ENCODE peak calls at places on chromosomes 7 and 10, in eight cellular contexts. One of them, this sample, is unnamed.

GRCh38 chr7:140005754-140006503 is 56.8 kb downstream of the PARP12 start:
- DNase-seq in mucosa of gallbladder: peak
- DNase-seq in Kasumi-1: peak
- DNase-seq in activated CD4-positive, alpha-beta T cell treated with anti-CD3 and anti-CD28 coated beads, Interleukin-2, amount 50 U/mL, for 1 hour: no peak
- DNase-seq in frontal cortex: no peak
- DNase-seq in activated naive CD4-positive, alpha-beta T cell treated with anti-CD3 and anti-CD28 coated beads, Interleukin-2, amount 10 ng/mL, durations not matched to agents 7 days and 5 days: no peak
- DNase-seq in kidney glomerular epithelial cell: no peak
- DNase-seq in GF-D8: no peak
- DNase-seq in this sample: peak

GRCh38 chr10:5977471-5978370 is at the start of gene IL15RA:
- DNase-seq in frontal cortex: peak
- DNase-seq in GF-D8: peak
- DNase-seq in kidney glomerular epithelial cell: peak
- DNase-seq in mucosa of gallbladder: peak
- DNase-seq in Kasumi-1: peak
- DNase-seq in activated CD4-positive, alpha-beta T cell treated with anti-CD3 and anti-CD28 coated beads, Interleukin-2, amount 50 U/mL, for 1 hour: peak
- DNase-seq in activated naive CD4-positive, alpha-beta T cell treated with anti-CD3 and anti-CD28 coated beads, Interleukin-2, amount 10 ng/mL, durations not matched to agents 7 days and 5 days: peak
- DNase-seq in this sample: peak

GRCh38 chr7:107934991-107935770 is 44.2 kb downstream of the DLD start:
- DNase-seq in kidney glomerular epithelial cell: no peak
- DNase-seq in GF-D8: no peak
- DNase-seq in Kasumi-1: no peak
- DNase-seq in activated naive CD4-positive, alpha-beta T cell treated with anti-CD3 and anti-CD28 coated beads, Interleukin-2, amount 10 ng/mL, durations not matched to agents 7 days and 5 days: no peak
- DNase-seq in frontal cortex: no peak
- DNase-seq in mucosa of gallbladder: no peak
- DNase-seq in activated CD4-positive, alpha-beta T cell treated with anti-CD3 and anti-CD28 coated beads, Interleukin-2, amount 50 U/mL, for 1 hour: no peak
- DNase-seq in this sample: peak

GRCh38 chr10:11145498-11145855 is 127.8 kb downstream of the CELF2 start:
- DNase-seq in mucosa of gallbladder: peak
- DNase-seq in GF-D8: peak
- DNase-seq in frontal cortex: no peak
- DNase-seq in kidney glomerular epithelial cell: no peak
- DNase-seq in Kasumi-1: peak
- DNase-seq in activated CD4-positive, alpha-beta T cell treated with anti-CD3 and anti-CD28 coated beads, Interleukin-2, amount 50 U/mL, for 1 hour: peak
- DNase-seq in activated naive CD4-positive, alpha-beta T cell treated with anti-CD3 and anti-CD28 coated beads, Interleukin-2, amount 10 ng/mL, durations not matched to agents 7 days and 5 days: peak
- DNase-seq in this sample: peak

GRCh38 chr10:128035557-128035973 is 90.7 kb downstream of the MKI67 start:
- DNase-seq in Kasumi-1: peak
- DNase-seq in kidney glomerular epithelial cell: no peak
- DNase-seq in frontal cortex: no peak
- DNase-seq in activated CD4-positive, alpha-beta T cell treated with anti-CD3 and anti-CD28 coated beads, Interleukin-2, amount 50 U/mL, for 1 hour: peak
- DNase-seq in GF-D8: no peak
- DNase-seq in activated naive CD4-positive, alpha-beta T cell treated with anti-CD3 and anti-CD28 coated beads, Interleukin-2, amount 10 ng/mL, durations not matched to agents 7 days and 5 days: peak
- DNase-seq in mucosa of gallbladder: peak
- DNase-seq in this sample: no peak

GRCh38 chr7:17599733-17600685 is 301.6 kb downstream of the AHR start:
- DNase-seq in activated CD4-positive, alpha-beta T cell treated with anti-CD3 and anti-CD28 coated beads, Interleukin-2, amount 50 U/mL, for 1 hour: no peak
- DNase-seq in GF-D8: no peak
- DNase-seq in activated naive CD4-positive, alpha-beta T cell treated with anti-CD3 and anti-CD28 coated beads, Interleukin-2, amount 10 ng/mL, durations not matched to agents 7 days and 5 days: no peak
- DNase-seq in frontal cortex: no peak
- DNase-seq in Kasumi-1: no peak
- DNase-seq in kidney glomerular epithelial cell: peak
- DNase-seq in mucosa of gallbladder: no peak
- DNase-seq in this sample: no peak

GRCh38 chr10:21458496-21458895 is 67.0 kb downstream of the SKIDA1 start:
- DNase-seq in kidney glomerular epithelial cell: no peak
- DNase-seq in activated CD4-positive, alpha-beta T cell treated with anti-CD3 and anti-CD28 coated beads, Interleukin-2, amount 50 U/mL, for 1 hour: no peak
- DNase-seq in frontal cortex: no peak
- DNase-seq in Kasumi-1: no peak
- DNase-seq in activated naive CD4-positive, alpha-beta T cell treated with anti-CD3 and anti-CD28 coated beads, Interleukin-2, amount 10 ng/mL, durations not matched to agents 7 days and 5 days: no peak
- DNase-seq in mucosa of gallbladder: no peak
- DNase-seq in GF-D8: no peak
- DNase-seq in this sample: no peak

GRCh38 chr10:75401569-75402485 is at the start of gene ZNF503:
- DNase-seq in mucosa of gallbladder: peak
- DNase-seq in kidney glomerular epithelial cell: peak
- DNase-seq in frontal cortex: peak
- DNase-seq in Kasumi-1: peak
- DNase-seq in activated naive CD4-positive, alpha-beta T cell treated with anti-CD3 and anti-CD28 coated beads, Interleukin-2, amount 10 ng/mL, durations not matched to agents 7 days and 5 days: peak
- DNase-seq in activated CD4-positive, alpha-beta T cell treated with anti-CD3 and anti-CD28 coated beads, Interleukin-2, amount 50 U/mL, for 1 hour: peak
- DNase-seq in GF-D8: peak
- DNase-seq in this sample: peak

GRCh38 chr10:114304566-114305421 is 65.7 kb downstream of the VWA2 start:
- DNase-seq in activated CD4-positive, alpha-beta T cell treated with anti-CD3 and anti-CD28 coated beads, Interleukin-2, amount 50 U/mL, for 1 hour: peak
- DNase-seq in activated naive CD4-positive, alpha-beta T cell treated with anti-CD3 and anti-CD28 coated beads, Interleukin-2, amount 10 ng/mL, durations not matched to agents 7 days and 5 days: peak
- DNase-seq in GF-D8: no peak
- DNase-seq in mucosa of gallbladder: peak
- DNase-seq in Kasumi-1: peak
- DNase-seq in kidney glomerular epithelial cell: no peak
- DNase-seq in frontal cortex: peak
- DNase-seq in this sample: peak

GRCh38 chr7:13037216-13037615 is 349.8 kb downstream of the ARL4A start:
- DNase-seq in mucosa of gallbladder: no peak
- DNase-seq in kidney glomerular epithelial cell: no peak
- DNase-seq in GF-D8: no peak
- DNase-seq in frontal cortex: no peak
- DNase-seq in activated CD4-positive, alpha-beta T cell treated with anti-CD3 and anti-CD28 coated beads, Interleukin-2, amount 50 U/mL, for 1 hour: no peak
- DNase-seq in Kasumi-1: no peak
- DNase-seq in activated naive CD4-positive, alpha-beta T cell treated with anti-CD3 and anti-CD28 coated beads, Interleukin-2, amount 10 ng/mL, durations not matched to agents 7 days and 5 days: no peak
- DNase-seq in this sample: no peak

GRCh38 chr10:114544045-114544659 is 113.9 kb downstream of the ABLIM1 start:
- DNase-seq in frontal cortex: no peak
- DNase-seq in kidney glomerular epithelial cell: no peak
- DNase-seq in Kasumi-1: peak
- DNase-seq in mucosa of gallbladder: peak
- DNase-seq in GF-D8: no peak
- DNase-seq in activated CD4-positive, alpha-beta T cell treated with anti-CD3 and anti-CD28 coated beads, Interleukin-2, amount 50 U/mL, for 1 hour: peak
- DNase-seq in activated naive CD4-positive, alpha-beta T cell treated with anti-CD3 and anti-CD28 coated beads, Interleukin-2, amount 10 ng/mL, durations not matched to agents 7 days and 5 days: peak
- DNase-seq in this sample: no peak

GRCh38 chr10:124075116-124075955 is 18.1 kb downstream of the CHST15 start:
- DNase-seq in GF-D8: no peak
- DNase-seq in kidney glomerular epithelial cell: no peak
- DNase-seq in Kasumi-1: no peak
- DNase-seq in mucosa of gallbladder: no peak
- DNase-seq in activated CD4-positive, alpha-beta T cell treated with anti-CD3 and anti-CD28 coated beads, Interleukin-2, amount 50 U/mL, for 1 hour: no peak
- DNase-seq in activated naive CD4-positive, alpha-beta T cell treated with anti-CD3 and anti-CD28 coated beads, Interleukin-2, amount 10 ng/mL, durations not matched to agents 7 days and 5 days: no peak
- DNase-seq in frontal cortex: no peak
- DNase-seq in this sample: no peak

GRCh38 chr7:16299853-16300252 is 121.5 kb downstream of the CRPPA start:
- DNase-seq in mucosa of gallbladder: no peak
- DNase-seq in GF-D8: no peak
- DNase-seq in activated naive CD4-positive, alpha-beta T cell treated with anti-CD3 and anti-CD28 coated beads, Interleukin-2, amount 10 ng/mL, durations not matched to agents 7 days and 5 days: no peak
- DNase-seq in activated CD4-positive, alpha-beta T cell treated with anti-CD3 and anti-CD28 coated beads, Interleukin-2, amount 50 U/mL, for 1 hour: no peak
- DNase-seq in Kasumi-1: no peak
- DNase-seq in kidney glomerular epithelial cell: no peak
- DNase-seq in frontal cortex: no peak
- DNase-seq in this sample: no peak

GRCh38 chr10:97810476-97810875 is 38.7 kb upstream of the SFRP5 start:
- DNase-seq in frontal cortex: no peak
- DNase-seq in GF-D8: no peak
- DNase-seq in mucosa of gallbladder: no peak
- DNase-seq in activated naive CD4-positive, alpha-beta T cell treated with anti-CD3 and anti-CD28 coated beads, Interleukin-2, amount 10 ng/mL, durations not matched to agents 7 days and 5 days: no peak
- DNase-seq in activated CD4-positive, alpha-beta T cell treated with anti-CD3 and anti-CD28 coated beads, Interleukin-2, amount 50 U/mL, for 1 hour: no peak
- DNase-seq in Kasumi-1: no peak
- DNase-seq in kidney glomerular epithelial cell: no peak
- DNase-seq in this sample: no peak

GRCh38 chr10:71088054-71088453 is 124.3 kb upstream of the UNC5B start:
- DNase-seq in activated naive CD4-positive, alpha-beta T cell treated with anti-CD3 and anti-CD28 coated beads, Interleukin-2, amount 10 ng/mL, durations not matched to agents 7 days and 5 days: no peak
- DNase-seq in kidney glomerular epithelial cell: peak
- DNase-seq in Kasumi-1: no peak
- DNase-seq in GF-D8: no peak
- DNase-seq in activated CD4-positive, alpha-beta T cell treated with anti-CD3 and anti-CD28 coated beads, Interleukin-2, amount 50 U/mL, for 1 hour: no peak
- DNase-seq in frontal cortex: no peak
- DNase-seq in mucosa of gallbladder: no peak
- DNase-seq in this sample: no peak

GRCh38 chr10:75404335-75405200 is 3.0 kb upstream of the ZNF503 start:
- DNase-seq in frontal cortex: no peak
- DNase-seq in GF-D8: no peak
- DNase-seq in kidney glomerular epithelial cell: no peak
- DNase-seq in mucosa of gallbladder: peak
- DNase-seq in Kasumi-1: no peak
- DNase-seq in activated CD4-positive, alpha-beta T cell treated with anti-CD3 and anti-CD28 coated beads, Interleukin-2, amount 50 U/mL, for 1 hour: no peak
- DNase-seq in activated naive CD4-positive, alpha-beta T cell treated with anti-CD3 and anti-CD28 coated beads, Interleukin-2, amount 10 ng/mL, durations not matched to agents 7 days and 5 days: no peak
- DNase-seq in this sample: no peak

GRCh38 chr7:2478387-2478760 is 2.2 kb upstream of the GRIFIN start:
- DNase-seq in frontal cortex: peak
- DNase-seq in Kasumi-1: no peak
- DNase-seq in activated naive CD4-positive, alpha-beta T cell treated with anti-CD3 and anti-CD28 coated beads, Interleukin-2, amount 10 ng/mL, durations not matched to agents 7 days and 5 days: no peak
- DNase-seq in mucosa of gallbladder: peak
- DNase-seq in GF-D8: peak
- DNase-seq in activated CD4-positive, alpha-beta T cell treated with anti-CD3 and anti-CD28 coated beads, Interleukin-2, amount 50 U/mL, for 1 hour: no peak
- DNase-seq in kidney glomerular epithelial cell: no peak
- DNase-seq in this sample: no peak

This sample was measured in HAP-1.